ENCODE peak calls at places on chromosomes 3 and 15, in ten cellular contexts. M, Z, C, B, N, U, P, O, G and K are unnamed samples. For H3K9me3 and H3K4me1, the result is how much of the 10 kb centered on the place peaks cover.

GRCh38 chr3:101963902-101964362 is 114.6 kb downstream of the NFKBIZ start:
- DNase-seq in M (no peak), Z (peak), C (no peak), B (no peak), N (no peak), U (no peak), P (no peak), O (no peak), G (no peak), K (no peak)

GRCh38 chr3:195263193-195263924 is 7.6 kb downstream of the XXYLT1 start:
- DNase-seq in M (no peak), Z (no peak), C (no peak), B (peak), N (no peak), U (peak), P (no peak), O (no peak), G (no peak), K (no peak)

GRCh38 chr3:16614033-16615031 is 9.1 kb upstream of the DAZL start:
- DNase-seq in M (no peak), Z (peak), C (no peak), B (no peak), N (no peak), U (no peak), P (no peak), O (no peak), G (no peak), K (no peak)

GRCh38 chr3:42013652-42014442 is 51.9 kb upstream of the ULK4 start:
- DNase-seq in M (no peak), Z (no peak), C (peak), B (peak), N (peak), U (peak), P (peak), O (peak), G (peak), K (peak)

GRCh38 chr15:29656636-29657475 is 165.4 kb downstream of the TJP1 start:
- DNase-seq in M (peak), Z (no peak), C (no peak), B (no peak), N (no peak), U (no peak), P (no peak), O (no peak), G (no peak), K (no peak)

GRCh38 chr3:87771338-87772059 is 287.3 kb downstream of the CGGBP1 start:
- DNase-seq in M (no peak), Z (no peak), C (peak), B (no peak), N (no peak), U (no peak), P (no peak), O (peak), G (no peak), K (no peak)

GRCh38 chr3:159643406-159643805 is 345.2 kb upstream of the IL12A start:
- DNase-seq in M (no peak), Z (no peak), C (no peak), B (no peak), N (no peak), U (no peak), P (no peak), O (no peak), G (no peak), K (no peak)

GRCh38 chr3:127320529-127321121 is 32.8 kb upstream of the PRR20G start:
- DNase-seq in M (no peak), Z (no peak), C (no peak), B (no peak), N (no peak), U (no peak), P (no peak), O (no peak), G (no peak), K (no peak)

GRCh38 chr3:88141458-88142083 is 8.2 kb upstream of the C3orf38 start:
- DNase-seq in M (no peak), Z (peak), C (no peak), B (no peak), N (no peak), U (no peak), P (no peak), O (no peak), G (no peak), K (no peak)

GRCh38 chr3:59609967-59610366 is 560.1 kb upstream of the CFAP20DC start:
- DNase-seq in M (no peak), Z (no peak), C (peak), B (no peak), N (peak), U (peak), P (no peak), O (no peak), G (peak), K (peak)

DNA sequence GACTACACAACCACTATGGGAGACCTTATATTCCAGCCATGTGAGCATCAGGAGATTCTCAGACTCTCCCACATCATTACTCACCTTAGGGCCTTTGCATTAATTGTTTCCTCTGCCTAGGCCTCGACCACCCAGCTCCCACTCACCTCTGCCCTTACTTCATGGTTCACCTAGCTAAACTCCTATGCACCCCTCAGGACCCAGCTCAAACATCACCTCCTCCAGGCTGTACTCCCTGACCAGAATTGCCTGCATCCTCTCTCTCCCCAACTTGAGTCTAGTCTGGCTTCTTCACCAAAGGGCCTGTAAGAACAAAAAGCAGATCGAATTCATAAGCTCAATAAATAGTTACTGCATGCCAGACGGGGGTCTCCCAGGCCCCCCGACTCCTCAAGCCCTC is 53.1 kb upstream of the FAM174B start:
- DNase-seq in M (no peak), Z (no peak), C (no peak), B (no peak), N (no peak), U (no peak), P (no peak), O (no peak), G (no peak), K (no peak)
- H3K27ac ChIP-seq in M (no peak), Z (no peak), C (no peak), B (no peak), N (no peak), U (no peak), P (no peak), O (no peak), G (no peak), K (no peak)

GRCh38 chr3:9745521-9745920 is 4.2 kb upstream of the OGG1 start:
- DNase-seq in M (no peak), Z (no peak), C (no peak), B (no peak), N (no peak), U (no peak), P (no peak), O (no peak), G (no peak), K (no peak)
- H3K9me3 ChIP-seq in M (under half), Z (under half), C (under half), B (under half), N (under half), U (under half), P (under half), O (under half), G (under half), K (under half)

GRCh38 chr3:174957081-174957480 is 97.9 kb downstream of the NAALADL2 start:
- DNase-seq in M (no peak), Z (peak), C (no peak), B (peak), N (no peak), U (no peak), P (no peak), O (no peak), G (no peak), K (no peak)

GRCh38 chr3:174957581-174958001 is 98.5 kb downstream of the NAALADL2 start:
- DNase-seq in M (no peak), Z (peak), C (no peak), B (peak), N (no peak), U (no peak), P (no peak), O (no peak), G (no peak), K (no peak)

GRCh38 chr3:174958671-174959328 is 99.7 kb downstream of the NAALADL2 start:
- DNase-seq in M (no peak), Z (no peak), C (no peak), B (no peak), N (no peak), U (no peak), P (no peak), O (no peak), G (no peak), K (no peak)

GRCh38 chr3:174953068-174953467 is 93.9 kb downstream of the NAALADL2 start:
- DNase-seq in M (no peak), Z (no peak), C (no peak), B (no peak), N (no peak), U (no peak), P (no peak), O (no peak), G (no peak), K (no peak)

DNA sequence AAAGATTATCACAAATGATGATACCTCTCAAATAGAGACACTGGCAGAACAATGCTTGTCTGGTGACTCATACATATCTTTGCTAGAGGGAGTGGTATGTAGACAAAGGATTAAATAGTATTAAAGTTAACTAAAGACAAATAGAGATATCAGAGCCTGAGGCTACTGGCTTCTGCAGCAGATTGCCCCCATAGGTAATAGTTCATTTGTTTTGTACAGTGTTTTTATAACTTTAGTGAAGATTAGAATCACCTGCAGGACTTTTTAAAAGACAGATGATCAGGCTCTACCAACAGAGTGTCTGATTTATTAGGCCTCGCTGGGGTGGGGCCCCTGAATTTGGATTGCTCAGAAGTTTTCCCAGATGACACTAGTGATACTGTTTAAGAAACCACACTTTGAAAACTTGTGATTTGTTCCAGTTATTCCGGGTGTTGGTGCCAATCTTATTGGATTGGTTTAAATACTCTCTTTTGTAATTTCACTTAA is 96.4 kb downstream of the NAALADL2 start:
- DNase-seq in M (peak), Z (peak), C (no peak), B (peak), N (no peak), U (peak), P (no peak), O (no peak), G (no peak), K (no peak)
- H3K4me1 ChIP-seq in M (under half), Z (under half), C (under half), B (half or more), N (under half), U (under half), P (under half), O (under half), G (under half), K (under half)

DNA sequence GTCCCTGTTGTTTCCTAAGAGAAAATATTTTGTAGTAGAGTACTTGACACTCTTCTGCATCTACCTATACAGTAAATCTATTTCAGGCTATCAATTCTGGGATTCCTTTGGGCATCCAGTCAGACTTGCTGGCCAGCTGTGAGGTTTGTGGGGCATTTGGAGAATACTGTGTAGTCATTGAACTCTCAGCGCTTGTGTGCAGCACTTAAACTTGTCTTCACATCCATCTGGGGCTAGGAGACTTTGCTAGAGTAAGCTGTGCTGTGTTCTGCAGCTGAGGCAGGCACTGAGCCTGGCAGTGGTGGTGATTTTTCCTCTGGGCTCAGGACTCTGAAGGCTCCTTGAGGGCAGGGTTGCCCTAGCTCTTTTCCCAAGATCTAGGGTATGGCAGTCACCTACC is 19.2 kb downstream of the CLSTN2 start:
- DNase-seq in M (no peak), Z (no peak), C (no peak), B (no peak), N (no peak), U (no peak), P (no peak), O (no peak), G (no peak), K (no peak)
- H3K27ac ChIP-seq in M (no peak), Z (no peak), C (no peak), B (no peak), N (no peak), U (no peak), P (no peak), O (no peak), G (no peak), K (no peak)

DNA sequence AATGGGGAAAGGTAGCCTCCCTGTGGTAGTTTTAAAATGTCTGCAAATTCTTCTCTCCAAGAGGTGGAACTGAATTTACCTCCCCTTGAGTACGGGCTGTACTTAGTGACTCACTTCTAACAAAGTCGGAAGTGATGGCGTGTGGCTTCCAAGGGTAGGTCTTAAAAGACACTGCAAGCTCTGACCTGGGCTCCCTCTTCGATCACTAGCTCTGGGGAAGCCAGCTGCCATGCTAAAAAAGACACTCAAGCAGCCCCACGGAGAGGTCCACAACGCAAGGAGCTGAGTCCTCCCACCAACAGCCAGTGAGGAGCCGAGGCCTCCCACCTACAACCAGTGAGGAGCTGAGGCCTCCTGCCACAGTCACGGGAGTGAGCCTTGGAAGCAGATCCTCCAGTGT is 122.0 kb upstream of the HACD2 start:
- DNase-seq in M (no peak), Z (peak), C (no peak), B (no peak), N (no peak), U (no peak), P (no peak), O (no peak), G (no peak), K (no peak)
- H3K9me3 ChIP-seq in M (under half), Z (under half), C (under half), B (under half), N (under half), U (under half), P (under half), O (under half), G (under half), K (under half)

GRCh38 chr3:136193273-136194043 is 2.7 kb downstream of the MSL2 start:
- DNase-seq in M (no peak), Z (no peak), C (no peak), B (peak), N (no peak), U (no peak), P (no peak), O (peak), G (no peak), K (no peak)

GRCh38 chr3:136186850-136187249 is 9.3 kb downstream of the MSL2 start:
- DNase-seq in M (no peak), Z (peak), C (no peak), B (no peak), N (no peak), U (no peak), P (no peak), O (no peak), G (no peak), K (no peak)

GRCh38 chr3:136189043-136189442 is 7.1 kb downstream of the MSL2 start:
- DNase-seq in M (no peak), Z (no peak), C (no peak), B (no peak), N (no peak), U (no peak), P (no peak), O (no peak), G (no peak), K (no peak)

GRCh38 chr3:136187868-136188267 is 8.3 kb downstream of the MSL2 start:
- DNase-seq in M (no peak), Z (no peak), C (no peak), B (no peak), N (no peak), U (no peak), P (no peak), O (no peak), G (no peak), K (no peak)

GRCh38 chr3:136189859-136190617 is 6.1 kb downstream of the MSL2 start:
- DNase-seq in M (no peak), Z (no peak), C (no peak), B (no peak), N (no peak), U (no peak), P (no peak), O (no peak), G (no peak), K (no peak)
- H3K4me1 ChIP-seq in M (under half), Z (under half), C (under half), B (under half), N (half or more), U (under half), P (half or more), O (half or more), G (half or more), K (half or more)

DNA sequence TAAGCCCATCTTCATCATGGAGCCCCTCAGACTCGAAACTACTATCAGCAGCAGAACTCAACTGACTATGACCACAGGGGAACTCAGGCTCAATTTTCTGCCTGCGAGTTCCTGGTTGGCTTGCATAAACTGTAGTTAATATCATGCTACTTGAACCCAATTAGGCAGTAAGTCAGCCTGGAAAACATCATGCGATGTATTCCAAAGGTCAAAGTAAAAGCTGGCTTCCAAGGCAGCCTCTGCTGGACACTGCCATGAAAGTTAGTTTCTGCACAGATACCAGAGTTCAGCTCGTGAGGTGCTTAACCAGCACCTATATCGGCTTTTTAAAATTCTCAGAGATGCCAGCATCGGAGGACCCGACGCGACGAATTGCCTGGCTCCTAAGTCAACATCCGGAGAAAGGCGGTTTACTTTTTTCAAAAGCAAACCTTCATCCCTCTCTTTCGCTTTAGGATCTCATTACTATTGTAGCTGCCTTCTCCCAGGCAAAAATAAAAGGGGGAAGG is 3.8 kb downstream of the ANP32A start:
- DNase-seq in M (no peak), Z (no peak), C (no peak), B (no peak), N (no peak), U (peak), P (no peak), O (peak), G (no peak), K (no peak)
- H3K27ac ChIP-seq in M (peak), Z (peak), C (peak), B (peak), N (peak), U (peak), P (peak), O (peak), G (peak), K (peak)